ENCODE peak calls at places on chromosomes 4 and X, in nine cellular contexts. H is A549, S is HCT116, R is GM23338, O is SK-N-SH, K is HepG2, M is GM12878, B is Panc1, J is K562. I is an unnamed sample.

GRCh38 chrX:114841051-114841450 is 176.4 kb downstream of the IL13RA2 start:
- DNase-seq in H (no peak), S (no peak), R (no peak), O (no peak), K (no peak), M (no peak), B (no peak), J (no peak), I (no peak)

GRCh38 chrX:126670258-126670657 is 117.6 kb upstream of the DCAF12L1 start:
- DNase-seq in H (no peak), S (no peak), R (no peak), O (no peak), K (no peak), M (no peak), B (no peak), J (no peak), I (no peak)

GRCh38 chr4:53273726-53274125 is 92.1 kb downstream of the SCFD2 start:
- DNase-seq in H (no peak), S (no peak), R (no peak), O (no peak), K (no peak), M (no peak), B (no peak), J (no peak), I (no peak)

GRCh38 chrX:137025930-137026329 is 7.9 kb downstream of the GPR101 start:
- DNase-seq in H (no peak), S (no peak), R (no peak), O (no peak), K (no peak), M (no peak), B (no peak), J (no peak), I (no peak)

GRCh38 chr4:15434086-15434485 is 6.3 kb downstream of the C1QTNF7 start:
- DNase-seq in H (no peak), S (no peak), R (no peak), O (no peak), K (no peak), M (no peak), B (no peak), J (no peak), I (no peak)

GRCh38 chr4:125781656-125782055 is 466.9 kb downstream of the FAT4 start:
- DNase-seq in H (no peak), S (no peak), R (no peak), O (no peak), K (no peak), M (no peak), B (no peak), J (no peak), I (no peak)

GRCh38 chrX:71652405-71652804 is 14.9 kb upstream of the LOC101059915 start:
- DNase-seq in H (peak), S (peak), R (peak), O (peak), K (peak), M (no peak), B (peak), J (peak), I (peak)

GRCh38 chr4:14345356-14345775 is 656.9 kb upstream of the CPEB2 start:
- DNase-seq in H (no peak), S (no peak), R (no peak), O (no peak), K (no peak), M (no peak), B (no peak), J (no peak), I (peak)

GRCh38 chr4:102815981-102816380 is 11.4 kb downstream of the UBE2D3 start:
- DNase-seq in H (peak), S (no peak), R (no peak), O (no peak), K (peak), M (no peak), B (peak), J (no peak), I (no peak)

GRCh38 chrX:56233100-56233499 is 944 bp downstream of the KLF8 start:
- DNase-seq in H (no peak), S (no peak), R (peak), O (no peak), K (no peak), M (no peak), B (no peak), J (no peak), I (no peak)

GRCh38 chr4:137705171-137705783 is 173.0 kb upstream of the PCDH18 start:
- DNase-seq in H (no peak), S (no peak), R (no peak), O (no peak), K (no peak), M (no peak), B (no peak), J (no peak), I (peak)

GRCh38 chrX:13473666-13474516 is 95.5 kb upstream of the EGFL6 start:
- DNase-seq in H (no peak), S (no peak), R (no peak), O (no peak), K (no peak), M (peak), B (no peak), J (no peak), I (no peak)

GRCh38 chr4:80215449-80216052 is 18.2 kb downstream of the PRDM8 start:
- DNase-seq in H (no peak), S (no peak), R (peak), O (no peak), K (peak), M (no peak), B (no peak), J (peak), I (no peak)

GRCh38 chr4:52266537-52267137 is 215.5 kb downstream of the SPATA18 start:
- DNase-seq in H (no peak), S (no peak), R (no peak), O (no peak), K (no peak), M (no peak), B (no peak), J (no peak), I (no peak)

GRCh38 chr4:147760695-147761094 is 28.8 kb downstream of the ARHGAP10 start:
- DNase-seq in H (no peak), S (no peak), R (no peak), O (peak), K (no peak), M (no peak), B (no peak), J (no peak), I (no peak)

GRCh38 chrX:109624022-109624421 is 950 bp downstream of the KCNE5 start:
- DNase-seq in H (no peak), S (no peak), R (peak), O (no peak), K (no peak), M (no peak), B (no peak), J (no peak), I (no peak)

GRCh38 chr4:10664408-10664807 is 20.2 kb downstream of the CLNK start:
- DNase-seq in H (peak), S (no peak), R (no peak), O (no peak), K (no peak), M (no peak), B (no peak), J (no peak), I (no peak)

GRCh38 chr4:142352682-142353081 is 493.4 kb downstream of the INPP4B start:
- DNase-seq in H (no peak), S (no peak), R (no peak), O (no peak), K (no peak), M (no peak), B (no peak), J (no peak), I (no peak)

GRCh38 chr4:177032341-177032740 is 239.6 kb upstream of the VEGFC start:
- DNase-seq in H (no peak), S (no peak), R (no peak), O (no peak), K (no peak), M (no peak), B (no peak), J (no peak), I (no peak)

GRCh38 chr4:41339812-41340809 is 83.4 kb downstream of the UCHL1 start:
- DNase-seq in H (peak), S (no peak), R (peak), O (peak), K (no peak), M (no peak), B (no peak), J (no peak), I (no peak)

GRCh38 chr4:155426953-155427352 is 50.2 kb upstream of the MAP9 start:
- DNase-seq in H (peak), S (no peak), R (peak), O (no peak), K (no peak), M (no peak), B (no peak), J (no peak), I (no peak)

GRCh38 chr4:142595222-142595871 is 250.8 kb downstream of the INPP4B start:
- DNase-seq in H (no peak), S (no peak), R (no peak), O (no peak), K (no peak), M (no peak), B (no peak), J (no peak), I (no peak)

GRCh38 chr4:48178931-48179330 is 44.9 kb upstream of the TXK start:
- DNase-seq in H (no peak), S (no peak), R (peak), O (no peak), K (no peak), M (no peak), B (no peak), J (no peak), I (no peak)

GRCh38 chr4:1193206-1194027 is 21.0 kb upstream of the SPON2 start:
- DNase-seq in H (no peak), S (no peak), R (no peak), O (peak), K (no peak), M (no peak), B (no peak), J (no peak), I (no peak)

GRCh38 chrX:1248381-1249061 is 20.1 kb upstream of the CSF2RA start:
- DNase-seq in H (peak), S (no peak), R (peak), O (no peak), K (peak), M (no peak), B (no peak), J (no peak), I (peak)

GRCh38 chr4:26786916-26787315 is 73.7 kb upstream of the STIM2 start:
- DNase-seq in H (no peak), S (no peak), R (no peak), O (no peak), K (no peak), M (no peak), B (no peak), J (no peak), I (peak)

GRCh38 chr4:1204828-1205591 is 32.6 kb upstream of the SPON2 start:
- DNase-seq in H (no peak), S (no peak), R (peak), O (peak), K (peak), M (no peak), B (no peak), J (no peak), I (no peak)

GRCh38 chrX:79266702-79267101 is 100.4 kb downstream of the ITM2A start:
- DNase-seq in H (no peak), S (no peak), R (no peak), O (no peak), K (no peak), M (no peak), B (no peak), J (no peak), I (no peak)

GRCh38 chr4:6742989-6743388 is 27.0 kb downstream of the BLOC1S4 start:
- DNase-seq in H (no peak), S (no peak), R (no peak), O (peak), K (no peak), M (no peak), B (no peak), J (no peak), I (no peak)

GRCh38 chrX:44669626-44670025 is 127.0 kb upstream of the FUNDC1 start:
- DNase-seq in H (no peak), S (no peak), R (no peak), O (no peak), K (no peak), M (no peak), B (no peak), J (no peak), I (no peak)

DNA sequence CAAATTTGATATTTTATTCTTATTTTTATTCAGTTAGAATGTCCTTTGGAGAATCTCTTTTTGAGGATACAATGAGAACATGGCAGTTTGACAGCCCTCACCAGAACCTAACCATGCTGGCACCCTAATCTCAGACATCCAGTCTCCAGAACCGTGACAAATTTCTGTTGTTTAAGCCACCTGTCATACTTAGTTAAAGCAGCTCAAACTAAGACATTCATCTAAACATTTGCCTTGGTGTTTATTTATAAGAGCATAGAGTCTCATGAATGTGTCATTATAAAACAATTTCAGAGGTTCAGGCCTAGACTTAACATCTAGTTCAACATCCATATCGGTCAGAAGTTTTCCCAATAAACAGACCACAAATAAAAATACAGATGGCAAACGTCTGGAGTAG is 125.1 kb upstream of the FUNDC1 start:
- DNase-seq in H (no peak), S (no peak), R (no peak), O (no peak), K (no peak), M (no peak), B (no peak), J (no peak), I (no peak)
- TF ChIP-seq REST in H (no peak), S (no peak), R (no peak), O (no peak), K (no peak), M (no peak), B (no peak), J (no peak), I (no peak)

GRCh38 chr4:106034751-106035150 is 139.5 kb downstream of the NPNT start:
- DNase-seq in H (no peak), S (no peak), R (no peak), O (no peak), K (no peak), M (no peak), B (no peak), J (no peak), I (no peak)
- TF ChIP-seq REST in H (no peak), S (no peak), R (no peak), O (no peak), K (no peak), M (no peak), B (no peak), J (no peak), I (no peak)

DNA sequence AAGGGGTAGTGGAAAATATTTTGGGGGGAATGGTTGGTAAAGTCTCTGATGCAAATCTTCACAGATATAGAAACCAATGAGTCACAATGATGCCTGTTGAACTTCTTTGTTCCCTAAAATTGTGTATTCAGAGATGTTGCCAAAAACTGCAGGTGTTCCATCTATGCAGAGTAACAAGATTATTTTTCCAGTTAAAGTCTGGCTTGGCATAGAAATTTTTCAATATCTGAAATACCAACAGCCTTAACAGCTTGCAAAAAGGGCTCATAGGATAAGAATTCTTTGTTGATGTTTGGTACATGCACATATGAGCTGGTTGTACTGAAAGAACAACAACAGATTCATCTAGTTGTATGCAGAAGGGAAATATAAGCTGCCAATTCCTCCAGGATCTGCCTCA is 564.3 kb downstream of the TMA16 start:
- DNase-seq in H (no peak), S (no peak), R (no peak), O (no peak), K (no peak), M (no peak), B (no peak), J (no peak), I (no peak)
- TF ChIP-seq REST in H (no peak), S (no peak), R (no peak), O (no peak), K (no peak), M (no peak), B (no peak), J (no peak), I (no peak)

GRCh38 chr4:161791796-161792556 is 371.8 kb downstream of the FSTL5 start:
- DNase-seq in H (no peak), S (no peak), R (no peak), O (no peak), K (no peak), M (no peak), B (no peak), J (no peak), I (no peak)

GRCh38 chr4:161792991-161793390 is 370.8 kb downstream of the FSTL5 start:
- DNase-seq in H (no peak), S (no peak), R (no peak), O (no peak), K (no peak), M (no peak), B (no peak), J (no peak), I (no peak)
- TF ChIP-seq REST in H (no peak), S (no peak), R (no peak), O (no peak), K (no peak), M (no peak), B (no peak), J (no peak), I (no peak)

DNA sequence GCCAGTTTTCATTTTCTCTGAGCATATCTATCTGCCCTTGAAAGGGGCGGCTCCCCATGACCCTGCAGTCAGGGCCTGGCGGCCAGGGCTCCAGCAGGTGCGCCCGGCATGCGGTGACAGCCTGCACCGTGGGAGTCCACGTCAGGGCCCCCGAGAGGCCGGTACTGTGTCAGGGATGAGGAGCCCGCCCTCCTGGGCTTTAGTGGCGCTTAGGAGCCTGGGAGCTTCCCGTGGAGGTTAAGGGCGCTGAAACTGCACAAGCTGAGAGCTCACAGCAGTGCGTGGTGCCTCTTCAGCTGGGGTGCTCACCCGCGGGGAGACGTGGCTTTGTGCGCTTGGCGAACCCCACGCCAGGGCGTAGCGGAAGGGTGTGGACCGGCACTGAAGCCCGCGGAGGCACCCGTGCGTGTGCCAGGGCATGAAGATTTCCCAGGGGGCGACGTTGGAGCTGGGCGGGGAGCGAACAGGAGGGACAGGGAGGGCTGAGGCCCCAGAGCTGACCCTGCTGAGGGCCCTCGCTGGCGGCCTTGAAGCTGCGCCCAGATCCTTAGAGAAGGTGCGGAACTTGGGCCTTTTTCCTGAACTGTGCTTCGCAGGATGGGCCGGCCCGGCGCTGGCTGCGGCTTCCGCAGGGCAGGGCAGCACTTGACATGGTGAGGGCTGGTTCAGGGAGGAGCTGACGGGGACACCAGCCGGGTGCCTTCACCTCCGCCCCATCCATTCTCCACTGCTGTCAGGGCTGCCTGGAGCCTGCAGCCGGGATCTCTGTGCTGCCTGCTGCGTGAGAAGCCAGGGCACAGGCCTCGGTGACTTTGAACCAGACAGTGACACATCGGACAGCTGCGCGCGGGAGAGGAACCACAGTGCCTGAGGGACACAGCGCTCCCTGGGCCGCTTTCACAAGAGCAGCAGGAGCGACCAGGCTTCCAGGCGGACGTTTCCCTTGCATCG is 32.9 kb downstream of the HTT-AS start:
- DNase-seq in H (no peak), S (no peak), R (peak), O (peak), K (peak), M (no peak), B (no peak), J (no peak), I (no peak)
- TF ChIP-seq REST in H (no peak), S (no peak), R (no peak), O (no peak), K (no peak), M (no peak), B (no peak), J (no peak), I (no peak)

GRCh38 chr4:72629540-72629939 is 60.5 kb upstream of the ADAMTS3 start:
- DNase-seq in H (no peak), S (no peak), R (no peak), O (no peak), K (no peak), M (no peak), B (no peak), J (no peak), I (no peak)

GRCh38 chr4:72631296-72631695 is 62.3 kb upstream of the ADAMTS3 start:
- DNase-seq in H (no peak), S (no peak), R (no peak), O (peak), K (no peak), M (no peak), B (no peak), J (peak), I (no peak)
- TF ChIP-seq REST in H (no peak), S (no peak), R (no peak), O (no peak), K (no peak), M (no peak), B (no peak), J (no peak), I (no peak)

I was measured in HL-60.